ENCODE peak calls at places on chromosome 1, in seven cellular contexts. X is activated naive CD4-positive, alpha-beta T cell; K is naive thymus-derived CD8-positive, alpha-beta T cell; D is central memory CD4-positive, alpha-beta T cell; I is stimulated activated CD4-positive, alpha-beta T cell treated with anti-CD3 and anti-CD28 coated beads, TNF-alpha, amount 100 ng/mL, for 48 hours; U is choroid plexus epithelial cell; Q is NCI-H2081. S is an unnamed sample.
A peak's percentile ranks its signal among the peaks of the same experiment; 100 is the strongest.

GRCh38 chr1:18681423-18681835 is 50.8 kb downstream of the PAX7 start:
- DNase-seq in I (no peak), K (peak; percentile 38), U (peak; percentile 28), Q (no peak), X (no peak), D (peak; percentile 7), S (no peak)

GRCh38 chr1:87327362-87328120 is 1.1 kb upstream of the LMO4 start:
- DNase-seq in Q (no peak), X (no peak), D (no peak), U (peak; percentile 10), K (no peak), I (no peak), S (no peak)

GRCh38 chr1:202230939-202231645 is 37.5 kb downstream of the LGR6 start:
- DNase-seq in Q (no peak), X (no peak), I (no peak), D (no peak), U (no peak), K (no peak), S (no peak)

GRCh38 chr1:55476445-55477015 is 261.4 kb upstream of the USP24 start:
- DNase-seq in U (peak; percentile 13), X (no peak), D (no peak), Q (no peak), K (no peak), I (no peak), S (no peak)

GRCh38 chr1:16242556-16243407 is 5.8 kb upstream of the CPLANE2 start:
- DNase-seq in I (no peak), U (no peak), Q (no peak), K (no peak), D (no peak), X (no peak), S (no peak)

GRCh38 chr1:41790351-41790750 is 128.4 kb downstream of the HIVEP3 start:
- DNase-seq in U (no peak), Q (no peak), K (no peak), D (no peak), X (no peak), I (no peak), S (no peak)

GRCh38 chr1:155078496-155079209 is at the start of gene EFNA3:
- DNase-seq in I (peak; percentile 63), Q (peak; percentile 80), X (no peak), D (peak; percentile 42), U (peak; percentile 38), K (peak; percentile 46), S (peak; percentile 62)

GRCh38 chr1:226519135-226519534 is 29.4 kb upstream of the STUM start:
- DNase-seq in Q (no peak), U (no peak), D (no peak), K (no peak), X (no peak), I (no peak), S (no peak)

GRCh38 chr1:174974711-174975111 is 25.0 kb upstream of the CACYBP start:
- DNase-seq in D (no peak), K (no peak), Q (no peak), U (no peak), X (no peak), I (no peak), S (no peak)

GRCh38 chr1:231241751-231242150 is 739 bp downstream of the GNPAT start:
- DNase-seq in D (peak; percentile 3), U (no peak), K (peak; percentile 2), I (peak; percentile 3), Q (peak; percentile 19), X (no peak), S (no peak)

GRCh38 chr1:2109581-2110021 is 59.4 kb downstream of the PRKCZ start:
- DNase-seq in D (no peak), I (no peak), K (no peak), U (no peak), X (no peak), Q (no peak), S (no peak)

GRCh38 chr1:56525463-56526155 is 53.8 kb downstream of the PLPP3 start:
- DNase-seq in D (no peak), I (no peak), X (no peak), Q (no peak), K (no peak), U (peak; percentile 17), S (no peak)

GRCh38 chr1:116777831-116778830 is 23.9 kb downstream of the CD2 start:
- DNase-seq in I (no peak), U (peak; percentile 74), D (no peak), X (no peak), K (no peak), Q (no peak), S (no peak)